ENCODE peak calls at places on chromosomes 7 and 10, in four cellular contexts. X, N, Y and R are unnamed samples.

GRCh38 chr7:76364198-76364584 is 5.4 kb upstream of the YWHAG start:
- DNase-seq in X (no peak), N (no peak), Y (peak; percentile 77), R (no peak)

GRCh38 chr7:149866817-149867447 is 6.8 kb upstream of the ATP6V0E2 start:
- DNase-seq in X (no peak), N (no peak), Y (peak; percentile 92), R (no peak)

GRCh38 chr10:99658622-99659030 is 683 bp upstream of the ENTPD7 start:
- DNase-seq in N (peak; percentile 31), X (peak; percentile 24), Y (peak; percentile 13), R (peak; percentile 31)

GRCh38 chr10:95290801-95291633 is at the start of gene PDLIM1:
- DNase-seq in X (peak; percentile 81), N (peak; percentile 92), Y (peak; percentile 65), R (peak; percentile 95)

GRCh38 chr7:70098133-70098561 is 499.9 kb downstream of the AUTS2 start:
- DNase-seq in X (no peak), N (no peak), Y (no peak), R (no peak)

GRCh38 chr7:44969049-44969700 is 9.6 kb downstream of the MYO1G start:
- DNase-seq in X (no peak), N (peak; percentile 19), Y (no peak), R (peak; percentile 20)

GRCh38 chr7:19538036-19538435 is 170.8 kb downstream of the POLR1F start:
- DNase-seq in N (no peak), Y (peak; percentile 63), X (peak; percentile 6), R (no peak)

GRCh38 chr10:61063035-61063434 is 119.0 kb upstream of the RHOBTB1 start:
- DNase-seq in X (no peak), N (no peak), Y (peak; percentile 25), R (no peak)

GRCh38 chr7:14229047-14229446 is 239.6 kb upstream of the ETV1 start:
- DNase-seq in N (no peak), Y (no peak), X (no peak), R (no peak)

GRCh38 chr10:50990568-50991495 is 83.5 kb upstream of the PRKG1 start:
- DNase-seq in Y (peak; percentile 94), X (peak; percentile 82), N (peak; percentile 72), R (peak; percentile 71)

GRCh38 chr7:114917211-114917839 is 4.6 kb upstream of the MDFIC start:
- DNase-seq in N (no peak), Y (no peak), X (no peak), R (no peak)

GRCh38 chr7:132815696-132816334 is 239.5 kb upstream of the PLXNA4 start:
- DNase-seq in N (no peak), X (no peak), Y (peak; percentile 39), R (no peak)

GRCh38 chr7:99997545-99998137 is 17.8 kb upstream of the ZKSCAN1 start:
- DNase-seq in X (peak; percentile 40), N (peak; percentile 82), Y (peak; percentile 38), R (peak; percentile 81)

GRCh38 chr10:60911216-60911615 is 32.8 kb downstream of the RHOBTB1 start:
- DNase-seq in X (no peak), N (no peak), Y (no peak), R (no peak)

GRCh38 chr10:77902159-77902558 is 24.4 kb downstream of the DLG5 start:
- DNase-seq in N (no peak), Y (no peak), X (no peak), R (no peak)

GRCh38 chr7:106609416-106609815 is 51.5 kb downstream of the CCDC71L start:
- DNase-seq in N (no peak), Y (peak; percentile 91), X (no peak), R (no peak)

GRCh38 chr7:69962856-69963149 is 364.5 kb downstream of the AUTS2 start:
- DNase-seq in Y (no peak), X (no peak), N (no peak), R (no peak)

GRCh38 chr7:90828601-90829000 is 232.5 kb downstream of the CDK14 start:
- DNase-seq in N (no peak), Y (peak; percentile 46), X (no peak), R (no peak)

GRCh38 chr10:115818015-115818414 is 455.0 kb downstream of the GFRA1 start:
- DNase-seq in Y (peak; percentile 24), X (no peak), N (no peak), R (no peak)

GRCh38 chr10:71975087-71975890 is 11.1 kb downstream of the CHST3 start:
- DNase-seq in X (no peak), N (no peak), Y (no peak), R (peak; percentile 47)

GRCh38 chr7:91064938-91065337 is 199.3 kb upstream of the FZD1 start:
- DNase-seq in X (no peak), N (no peak), Y (peak; percentile 12), R (no peak)

GRCh38 chr10:91758303-91759146 is 39.7 kb upstream of the TNKS2 start:
- DNase-seq in N (peak; percentile 36), Y (peak; percentile 87), X (peak; percentile 54), R (peak; percentile 24)

GRCh38 chr10:13529714-13529973 is 830 bp upstream of the BEND7 start:
- DNase-seq in N (no peak), X (no peak), Y (no peak), R (no peak)